ENCODE peak calls at places on chromosome 12, in five cellular contexts. One of them, this sample, is unnamed. For H3K36me3 and H3K27me3, the result is how much of the 10 kb centered on the place peaks cover.

GRCh38 chr12:85831327-85831990 is 4.8 kb downstream of the RASSF9 start:
- DNase-seq in heart right ventricle: no peak
- DNase-seq in heart left ventricle: no peak
- DNase-seq in ovary: no peak
- DNase-seq in CD8-positive, alpha-beta T cell: no peak
- DNase-seq in this sample: no peak

GRCh38 chr12:120069278-120069677 is 47.3 kb downstream of the RAB35 start:
- DNase-seq in heart right ventricle: no peak
- DNase-seq in ovary: no peak
- DNase-seq in heart left ventricle: no peak
- DNase-seq in CD8-positive, alpha-beta T cell: no peak
- DNase-seq in this sample: no peak

GRCh38 chr12:75212072-75212471 is 2.4 kb upstream of the KCNC2 start:
- DNase-seq in ovary: no peak
- DNase-seq in heart right ventricle: no peak
- DNase-seq in CD8-positive, alpha-beta T cell: no peak
- DNase-seq in heart left ventricle: no peak
- DNase-seq in this sample: no peak

GRCh38 chr12:46523863-46524770 is 151.5 kb upstream of the SLC38A2 start:
- DNase-seq in heart right ventricle: no peak
- DNase-seq in heart left ventricle: no peak
- DNase-seq in ovary: no peak
- DNase-seq in CD8-positive, alpha-beta T cell: peak
- DNase-seq in this sample: peak

GRCh38 chr12:64169999-64170398 is 52.1 kb downstream of the KICS2 start:
- DNase-seq in CD8-positive, alpha-beta T cell: no peak
- DNase-seq in ovary: no peak
- DNase-seq in heart right ventricle: no peak
- DNase-seq in heart left ventricle: no peak
- DNase-seq in this sample: no peak

GRCh38 chr12:70754330-70754741 is 117.1 kb upstream of the PTPRB start:
- DNase-seq in CD8-positive, alpha-beta T cell: no peak
- DNase-seq in heart right ventricle: no peak
- DNase-seq in heart left ventricle: no peak
- DNase-seq in ovary: no peak
- DNase-seq in this sample: no peak

GRCh38 chr12:30847259-30847658 is 79.3 kb upstream of the TSPAN11 start:
- DNase-seq in heart left ventricle: no peak
- DNase-seq in ovary: no peak
- DNase-seq in CD8-positive, alpha-beta T cell: no peak
- DNase-seq in heart right ventricle: no peak
- DNase-seq in this sample: no peak

GRCh38 chr12:46389130-46389616 is 16.6 kb upstream of the SLC38A2 start:
- DNase-seq in CD8-positive, alpha-beta T cell: no peak
- DNase-seq in heart left ventricle: no peak
- DNase-seq in heart right ventricle: no peak
- DNase-seq in ovary: no peak
- DNase-seq in this sample: peak

GRCh38 chr12:104280703-104281458 is 22.7 kb upstream of the EID3 start:
- DNase-seq in heart left ventricle: no peak
- DNase-seq in CD8-positive, alpha-beta T cell: no peak
- DNase-seq in heart right ventricle: no peak
- DNase-seq in ovary: no peak
- DNase-seq in this sample: peak

GRCh38 chr12:111841236-111841749 is 735 bp upstream of the MAPKAPK5 start:
- DNase-seq in CD8-positive, alpha-beta T cell: no peak
- DNase-seq in heart right ventricle: no peak
- DNase-seq in heart left ventricle: no peak
- DNase-seq in ovary: no peak
- DNase-seq in this sample: no peak

GRCh38 chr12:27845187-27845586 is 65.2 kb upstream of the MANSC4 start:
- DNase-seq in CD8-positive, alpha-beta T cell: no peak
- DNase-seq in ovary: no peak
- DNase-seq in heart right ventricle: no peak
- DNase-seq in heart left ventricle: no peak
- DNase-seq in this sample: no peak

GRCh38 chr12:111749391-111749790 is 17.3 kb upstream of the ALDH2 start:
- DNase-seq in CD8-positive, alpha-beta T cell: no peak
- DNase-seq in heart right ventricle: no peak
- DNase-seq in heart left ventricle: no peak
- DNase-seq in ovary: no peak
- DNase-seq in this sample: no peak

GRCh38 chr12:67442896-67443295 is 173.7 kb downstream of the CAND1 start:
- DNase-seq in heart right ventricle: no peak
- DNase-seq in CD8-positive, alpha-beta T cell: no peak
- DNase-seq in ovary: no peak
- DNase-seq in heart left ventricle: no peak
- DNase-seq in this sample: no peak

GRCh38 chr12:4434721-4435425 is 10.7 kb downstream of the FGF6 start:
- DNase-seq in heart right ventricle: no peak
- DNase-seq in CD8-positive, alpha-beta T cell: no peak
- DNase-seq in heart left ventricle: no peak
- DNase-seq in ovary: no peak
- DNase-seq in this sample: no peak

GRCh38 chr12:6825398-6826124 is 2.6 kb upstream of the P3H3 start:
- DNase-seq in heart right ventricle: peak
- DNase-seq in CD8-positive, alpha-beta T cell: peak
- DNase-seq in heart left ventricle: peak
- DNase-seq in ovary: peak
- DNase-seq in this sample: peak

GRCh38 chr12:3446235-3446634 is 44.8 kb upstream of the PRMT8 start:
- DNase-seq in heart left ventricle: no peak
- DNase-seq in heart right ventricle: no peak
- DNase-seq in CD8-positive, alpha-beta T cell: no peak
- DNase-seq in ovary: no peak
- DNase-seq in this sample: no peak

GRCh38 chr12:49296836-49297694 is 2.1 kb downstream of the PRPH start:
- DNase-seq in ovary: no peak
- DNase-seq in heart right ventricle: no peak
- DNase-seq in CD8-positive, alpha-beta T cell: no peak
- DNase-seq in heart left ventricle: no peak
- DNase-seq in this sample: no peak

GRCh38 chr12:4164591-4165558 is 108.7 kb upstream of the CCND2 start:
- DNase-seq in CD8-positive, alpha-beta T cell: peak
- DNase-seq in heart right ventricle: peak
- DNase-seq in ovary: peak
- DNase-seq in heart left ventricle: peak
- DNase-seq in this sample: peak

GRCh38 chr12:93581370-93581769 is 8.9 kb downstream of the SOCS2 start:
- DNase-seq in heart right ventricle: no peak
- DNase-seq in heart left ventricle: no peak
- DNase-seq in ovary: no peak
- DNase-seq in CD8-positive, alpha-beta T cell: no peak
- DNase-seq in this sample: no peak

GRCh38 chr12:28507055-28507454 is 316.8 kb downstream of the CCDC91 start:
- DNase-seq in CD8-positive, alpha-beta T cell: no peak
- DNase-seq in ovary: no peak
- DNase-seq in heart left ventricle: no peak
- DNase-seq in heart right ventricle: no peak
- DNase-seq in this sample: no peak

GRCh38 chr12:57461904-57462306 is 2.3 kb downstream of the GLI1 start:
- DNase-seq in ovary: no peak
- DNase-seq in heart right ventricle: no peak
- DNase-seq in CD8-positive, alpha-beta T cell: no peak
- DNase-seq in heart left ventricle: no peak
- DNase-seq in this sample: no peak

GRCh38 chr12:123989753-123990152 is 16.7 kb downstream of the ZNF664 start:
- DNase-seq in heart right ventricle: no peak
- DNase-seq in CD8-positive, alpha-beta T cell: no peak
- DNase-seq in heart left ventricle: no peak
- DNase-seq in ovary: no peak
- DNase-seq in this sample: no peak

GRCh38 chr12:123992118-123992825 is 19.3 kb downstream of the ZNF664 start:
- DNase-seq in heart left ventricle: no peak
- DNase-seq in ovary: no peak
- DNase-seq in CD8-positive, alpha-beta T cell: no peak
- DNase-seq in heart right ventricle: no peak
- DNase-seq in this sample: no peak

GRCh38 chr12:123989168-123989567 is 16.2 kb downstream of the ZNF664 start:
- DNase-seq in heart left ventricle: no peak
- DNase-seq in CD8-positive, alpha-beta T cell: no peak
- DNase-seq in heart right ventricle: no peak
- DNase-seq in ovary: no peak
- DNase-seq in this sample: no peak

GRCh38 chr12:123991402-123991951 is 18.5 kb downstream of the ZNF664 start:
- DNase-seq in ovary: no peak
- DNase-seq in CD8-positive, alpha-beta T cell: no peak
- DNase-seq in heart left ventricle: no peak
- DNase-seq in heart right ventricle: no peak
- DNase-seq in this sample: no peak

DNA sequence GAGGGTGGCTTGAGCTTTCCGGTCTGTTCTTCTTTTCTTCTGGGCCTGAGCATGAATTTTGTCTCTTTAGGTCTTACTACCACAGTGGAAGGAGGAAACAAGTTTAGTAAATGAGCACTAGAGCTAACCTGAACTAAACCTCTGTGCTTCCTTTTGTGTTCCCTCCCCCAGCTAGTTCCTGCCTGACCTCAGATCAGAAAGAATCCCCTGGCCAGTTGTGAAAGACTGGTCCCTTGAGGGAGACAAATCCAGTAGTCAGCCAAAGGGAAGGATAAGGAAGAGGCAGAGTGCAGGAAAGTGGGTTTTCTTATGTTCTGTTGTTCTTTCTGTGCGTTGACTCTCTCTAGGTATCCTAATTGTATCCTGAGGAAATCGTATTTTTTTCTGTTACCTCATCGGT is 17.5 kb downstream of the ZNF664 start:
- DNase-seq in heart left ventricle: no peak
- DNase-seq in heart right ventricle: no peak
- DNase-seq in CD8-positive, alpha-beta T cell: no peak
- DNase-seq in ovary: no peak
- DNase-seq in this sample: no peak
- H3K36me3 ChIP-seq in heart left ventricle: under half
- H3K36me3 ChIP-seq in heart right ventricle: under half
- H3K36me3 ChIP-seq in CD8-positive, alpha-beta T cell: under half
- H3K36me3 ChIP-seq in ovary: under half
- H3K36me3 ChIP-seq in this sample: under half

DNA sequence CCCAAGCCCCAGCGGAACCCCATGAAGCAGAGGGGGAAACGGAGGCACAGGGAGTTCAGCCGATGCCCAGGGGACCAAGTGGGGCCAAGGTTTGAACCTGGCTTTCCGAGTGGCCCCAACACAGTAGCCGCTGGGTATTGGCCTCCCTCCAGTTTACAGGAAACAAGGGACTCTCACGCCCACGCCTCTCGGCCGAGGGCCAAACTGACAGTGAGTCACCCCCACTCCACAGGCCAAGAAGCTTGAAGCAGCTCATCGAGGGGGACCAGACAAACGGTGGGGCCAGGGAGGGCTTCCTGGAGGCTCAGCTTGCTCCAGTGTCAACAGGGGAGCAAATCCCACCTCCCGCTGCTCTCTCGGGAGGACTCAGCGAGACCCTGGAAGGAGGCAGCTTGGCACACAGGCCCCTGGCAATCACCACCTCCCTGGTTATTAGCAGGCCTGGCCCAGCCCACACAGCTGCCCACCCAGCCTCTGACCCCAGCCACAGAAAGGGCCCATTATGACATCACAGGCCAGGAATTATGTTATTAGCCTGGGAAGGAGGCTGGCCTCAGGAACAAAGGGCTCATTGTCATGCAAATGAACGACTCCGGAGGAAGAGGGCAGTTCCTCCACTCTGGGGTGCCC is 54.6 kb downstream of the NCOR2 start:
- DNase-seq in ovary: peak
- DNase-seq in heart right ventricle: peak
- DNase-seq in CD8-positive, alpha-beta T cell: no peak
- DNase-seq in heart left ventricle: peak
- DNase-seq in this sample: peak
- H3K4me3 ChIP-seq in ovary: no peak
- H3K4me3 ChIP-seq in heart right ventricle: no peak
- H3K4me3 ChIP-seq in CD8-positive, alpha-beta T cell: no peak
- H3K4me3 ChIP-seq in heart left ventricle: no peak
- H3K4me3 ChIP-seq in this sample: no peak

GRCh38 chr12:195951-196350 is 18.0 kb downstream of the SLC6A12 start:
- DNase-seq in heart right ventricle: no peak
- DNase-seq in heart left ventricle: peak
- DNase-seq in CD8-positive, alpha-beta T cell: no peak
- DNase-seq in ovary: no peak
- DNase-seq in this sample: no peak

GRCh38 chr12:196436-196835 is 17.5 kb downstream of the SLC6A12 start:
- DNase-seq in ovary: no peak
- DNase-seq in heart right ventricle: no peak
- DNase-seq in heart left ventricle: peak
- DNase-seq in CD8-positive, alpha-beta T cell: no peak
- DNase-seq in this sample: no peak

GRCh38 chr12:194276-194675 is 19.7 kb downstream of the SLC6A12 start:
- DNase-seq in heart left ventricle: peak
- DNase-seq in heart right ventricle: no peak
- DNase-seq in CD8-positive, alpha-beta T cell: no peak
- DNase-seq in ovary: no peak
- DNase-seq in this sample: no peak

GRCh38 chr12:193282-193681 is 20.7 kb downstream of the SLC6A12 start:
- DNase-seq in ovary: no peak
- DNase-seq in heart right ventricle: no peak
- DNase-seq in heart left ventricle: peak
- DNase-seq in CD8-positive, alpha-beta T cell: no peak
- DNase-seq in this sample: no peak

DNA sequence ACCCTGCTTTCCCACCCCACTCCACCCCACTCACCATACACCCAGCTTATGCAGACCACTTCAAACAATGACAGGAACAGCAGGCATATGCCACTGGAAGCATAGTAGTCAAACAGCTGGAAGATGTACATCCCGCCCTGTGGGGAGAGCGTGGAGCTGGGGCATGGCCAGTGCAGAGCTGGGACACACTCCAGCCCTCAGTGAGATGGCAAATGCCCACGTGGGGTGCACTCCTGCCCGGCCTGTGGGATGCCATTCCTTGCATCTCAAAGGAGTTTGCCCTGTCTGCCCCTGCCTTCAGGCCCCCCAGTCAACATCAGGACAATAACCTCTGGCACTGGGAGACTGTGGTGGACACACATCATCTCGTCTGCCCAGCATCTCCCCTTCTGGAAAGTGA is 18.8 kb downstream of the SLC6A12 start:
- DNase-seq in heart left ventricle: no peak
- DNase-seq in CD8-positive, alpha-beta T cell: no peak
- DNase-seq in heart right ventricle: no peak
- DNase-seq in ovary: no peak
- DNase-seq in this sample: no peak
- H3K27me3 ChIP-seq in heart left ventricle: under half
- H3K27me3 ChIP-seq in CD8-positive, alpha-beta T cell: under half
- H3K27me3 ChIP-seq in heart right ventricle: under half
- H3K27me3 ChIP-seq in ovary: under half
- H3K27me3 ChIP-seq in this sample: under half

DNA sequence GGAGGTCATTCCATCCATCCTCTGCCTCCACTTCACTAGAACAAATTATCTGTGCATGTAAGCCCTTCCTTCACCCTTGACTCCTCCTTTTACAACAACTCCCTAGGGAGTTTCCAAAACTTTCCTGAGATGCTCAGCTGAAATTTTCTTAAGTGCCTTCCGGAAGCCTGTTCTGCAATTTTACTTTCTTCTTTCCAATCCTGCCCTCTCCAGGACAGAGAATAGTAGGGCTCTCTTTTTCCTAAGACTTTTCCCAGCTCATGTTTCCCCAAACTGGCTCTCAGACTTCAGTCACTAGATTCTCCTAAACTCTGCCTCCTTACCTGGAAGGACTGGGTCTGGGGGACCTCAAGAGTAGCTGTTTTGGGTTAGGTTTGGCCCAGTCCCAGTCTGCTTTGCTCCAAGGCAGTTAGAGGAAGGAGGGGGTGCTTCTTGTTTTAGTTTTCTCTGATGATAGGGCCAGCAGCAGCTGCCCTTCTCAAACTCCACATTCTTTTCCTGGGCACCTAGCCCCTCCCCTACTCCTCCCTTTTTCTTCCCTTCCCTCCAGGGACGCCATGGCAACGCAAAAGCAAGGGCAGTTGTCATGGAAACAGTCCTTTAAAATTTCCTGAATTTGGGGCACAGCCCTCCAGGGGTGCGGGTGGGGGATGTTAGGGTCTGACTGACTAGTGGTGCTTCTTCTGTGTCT is 17.1 kb downstream of the PPP1R1A start:
- DNase-seq in CD8-positive, alpha-beta T cell: no peak
- DNase-seq in heart left ventricle: no peak
- DNase-seq in ovary: no peak
- DNase-seq in heart right ventricle: no peak
- DNase-seq in this sample: no peak
- H3K36me3 ChIP-seq in CD8-positive, alpha-beta T cell: under half
- H3K36me3 ChIP-seq in heart left ventricle: under half
- H3K36me3 ChIP-seq in ovary: under half
- H3K36me3 ChIP-seq in heart right ventricle: under half
- H3K36me3 ChIP-seq in this sample: under half